ENCODE peak calls at places on chromosomes 12 and 14, in four cellular contexts. R is HCT116, H is PC-3, Z is hepatocyte. G is an unnamed sample. For H3K9me2, the result is how much of the 10 kb centered on the place peaks cover.

GRCh38 chr12:84986586-84986985 is 49.5 kb downstream of the TSPAN19 start:
- DNase-seq in Z (no peak), R (no peak), H (no peak), G (no peak)

GRCh38 chr12:121784460-121784859 is 9.0 kb downstream of the RHOF start:
- DNase-seq in H (peak), R (no peak), Z (no peak), G (no peak)

GRCh38 chr12:87661770-87662402 is 367.3 kb downstream of the C12orf50 start:
- DNase-seq in R (no peak), Z (no peak), H (peak), G (peak)

GRCh38 chr12:89316705-89317139 is 35.6 kb downstream of the DUSP6 start:
- DNase-seq in R (no peak), H (no peak), Z (no peak), G (no peak)

GRCh38 chr14:92362781-92363235 is 39.8 kb downstream of the SLC24A4 start:
- DNase-seq in R (no peak), Z (no peak), H (peak), G (no peak)

GRCh38 chr12:31300341-31300740 is 25.6 kb downstream of the SINHCAF start:
- DNase-seq in H (no peak), R (no peak), Z (no peak), G (no peak)

GRCh38 chr12:124498870-124499753 is 68.3 kb downstream of the NCOR2 start:
- DNase-seq in Z (no peak), R (no peak), H (no peak), G (no peak)

GRCh38 chr12:106226884-106227640 is 20.8 kb downstream of the CKAP4 start:
- DNase-seq in Z (peak), H (peak), R (peak), G (peak)

GRCh38 chr12:51823875-51824565 is 24.5 kb downstream of the FIGNL2 start:
- DNase-seq in H (peak), R (peak), Z (peak), G (peak)

GRCh38 chr12:28114488-28114887 is 75.8 kb upstream of the CCDC91 start:
- DNase-seq in R (no peak), H (peak), Z (no peak), G (no peak)

GRCh38 chr12:65280306-65280705 is 1.8 kb downstream of the MSRB3 start:
- DNase-seq in H (no peak), R (no peak), Z (no peak), G (no peak)

GRCh38 chr12:19779393-19780056 is 340.2 kb downstream of the AEBP2 start:
- DNase-seq in R (no peak), Z (peak), H (no peak), G (no peak)

GRCh38 chr14:28143340-28143739 is 623.2 kb upstream of the FOXG1 start:
- DNase-seq in H (no peak), R (no peak), Z (no peak), G (no peak)

GRCh38 chr12:84701041-84701440 is 211.6 kb downstream of the SLC6A15 start:
- DNase-seq in H (no peak), R (no peak), Z (no peak), G (no peak)

GRCh38 chr14:94332587-94332986 is 9.5 kb upstream of the SERPINA6 start:
- DNase-seq in R (no peak), Z (no peak), H (no peak), G (no peak)

DNA sequence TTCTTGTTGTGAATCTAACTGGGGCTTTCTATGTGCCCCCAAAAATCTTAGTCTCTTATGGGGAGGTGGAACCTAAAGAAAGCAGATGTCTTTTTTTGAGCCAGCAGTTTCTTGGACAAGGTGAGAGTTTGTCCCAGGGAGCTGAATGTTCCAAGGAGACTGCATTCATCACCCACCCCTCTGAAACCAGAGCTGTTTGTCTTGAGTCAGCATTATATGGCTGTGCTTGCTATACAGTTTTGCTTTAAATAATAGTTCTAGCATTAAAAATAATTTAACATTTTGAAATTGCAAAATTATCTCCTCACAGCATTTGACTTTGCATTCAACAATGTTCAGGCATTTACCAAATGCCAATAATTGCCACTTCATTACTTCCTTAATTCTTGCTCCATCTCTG is 813.3 kb downstream of the BCL11B start:
- DNase-seq in H (no peak), R (no peak), Z (no peak), G (no peak)
- H3K9me2 ChIP-seq in H (under half), R (under half), Z (under half), G (under half)

GRCh38 chr12:115324949-115325638 is 641.1 kb upstream of the TBX3 start:
- DNase-seq in R (no peak), H (no peak), Z (no peak), G (no peak)
- H3K9me2 ChIP-seq in R (under half), H (under half), Z (under half), G (under half)

DNA sequence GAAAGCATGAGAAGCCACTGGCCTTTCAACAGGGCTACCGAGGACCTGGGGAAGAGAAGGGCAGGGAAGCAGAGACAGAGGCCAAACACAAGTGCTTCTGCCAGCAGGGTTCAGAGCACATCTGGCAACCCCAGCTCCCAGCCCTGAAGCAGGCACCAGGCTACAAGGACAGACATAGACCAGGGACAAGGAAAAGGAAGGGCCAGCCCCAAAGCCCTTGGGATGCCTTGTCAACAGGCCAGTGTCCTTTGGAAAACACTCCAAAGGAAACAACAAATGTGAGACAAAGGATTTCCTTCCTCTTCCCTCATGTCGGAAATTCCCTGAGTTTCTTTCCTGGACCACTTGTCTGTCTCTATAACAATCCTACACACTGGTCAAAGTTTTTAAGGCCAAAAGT is 59.2 kb downstream of the TTC9 start:
- DNase-seq in Z (no peak), H (no peak), R (no peak), G (no peak)
- H3K9me2 ChIP-seq in Z (under half), H (under half), R (under half), G (under half)

GRCh38 chr14:20803221-20803620 is 577 bp upstream of the RNASE1 start:
- DNase-seq in H (no peak), R (no peak), Z (no peak), G (no peak)
- H3K9me2 ChIP-seq in H (under half), R (under half), Z (under half), G (under half)

G was measured in MM.1S.